ENCODE peak calls at places on chromosomes 4 and X, in four cellular contexts. One of them, this sample, is unnamed.

GRCh38 chr4:673349-674091 is 556 bp downstream of the ATP5ME start:
- DNase-seq in tibial nerve: peak
- DNase-seq in GM06990: no peak
- DNase-seq in astrocyte of the spinal cord: no peak
- DNase-seq in this sample: no peak

GRCh38 chr4:186737427-186737826 is 13.8 kb upstream of the FAT1 start:
- DNase-seq in astrocyte of the spinal cord: no peak
- DNase-seq in GM06990: no peak
- DNase-seq in tibial nerve: no peak
- DNase-seq in this sample: no peak

GRCh38 chr4:38663021-38663800 is 788 bp upstream of the KLF3 start:
- DNase-seq in astrocyte of the spinal cord: peak
- DNase-seq in tibial nerve: peak
- DNase-seq in GM06990: peak
- DNase-seq in this sample: no peak

GRCh38 chr4:43352859-43353258 is 460.3 kb downstream of the GRXCR1 start:
- DNase-seq in tibial nerve: no peak
- DNase-seq in GM06990: no peak
- DNase-seq in astrocyte of the spinal cord: no peak
- DNase-seq in this sample: no peak

GRCh38 chr4:177737387-177737965 is 295.2 kb upstream of the AGA start:
- DNase-seq in astrocyte of the spinal cord: peak
- DNase-seq in GM06990: no peak
- DNase-seq in tibial nerve: no peak
- DNase-seq in this sample: no peak

GRCh38 chr4:139416073-139416673 is 37.7 kb upstream of the RAB33B start:
- DNase-seq in GM06990: no peak
- DNase-seq in tibial nerve: no peak
- DNase-seq in astrocyte of the spinal cord: peak
- DNase-seq in this sample: no peak

GRCh38 chr4:85459736-85460135 is 15.2 kb upstream of the ARHGAP24 start:
- DNase-seq in astrocyte of the spinal cord: no peak
- DNase-seq in tibial nerve: no peak
- DNase-seq in GM06990: no peak
- DNase-seq in this sample: no peak

GRCh38 chr4:88779431-88779830 is 81.8 kb upstream of the NAP1L5 start:
- DNase-seq in GM06990: no peak
- DNase-seq in astrocyte of the spinal cord: peak
- DNase-seq in tibial nerve: no peak
- DNase-seq in this sample: no peak

GRCh38 chr4:174681723-174682300 is 147.2 kb downstream of the GLRA3 start:
- DNase-seq in tibial nerve: no peak
- DNase-seq in GM06990: no peak
- DNase-seq in astrocyte of the spinal cord: peak
- DNase-seq in this sample: no peak

GRCh38 chr4:38230121-38230728 is 270.0 kb downstream of the PTTG2 start:
- DNase-seq in GM06990: no peak
- DNase-seq in tibial nerve: no peak
- DNase-seq in astrocyte of the spinal cord: no peak
- DNase-seq in this sample: no peak

GRCh38 chr4:161931089-161931488 is 232.7 kb downstream of the FSTL5 start:
- DNase-seq in tibial nerve: no peak
- DNase-seq in astrocyte of the spinal cord: no peak
- DNase-seq in GM06990: no peak
- DNase-seq in this sample: no peak

GRCh38 chrX:119729408-119730201 is 28.8 kb upstream of the SOWAHD start:
- DNase-seq in astrocyte of the spinal cord: peak
- DNase-seq in GM06990: no peak
- DNase-seq in tibial nerve: peak
- DNase-seq in this sample: no peak

GRCh38 chr4:102422843-102423242 is 77.6 kb upstream of the SLC39A8 start:
- DNase-seq in astrocyte of the spinal cord: no peak
- DNase-seq in GM06990: no peak
- DNase-seq in tibial nerve: no peak
- DNase-seq in this sample: no peak

GRCh38 chr4:88451205-88451604 is 5.7 kb upstream of the HERC5 start:
- DNase-seq in tibial nerve: no peak
- DNase-seq in GM06990: no peak
- DNase-seq in astrocyte of the spinal cord: no peak
- DNase-seq in this sample: no peak

GRCh38 chr4:26490111-26490979 is at the start of gene CCKAR:
- DNase-seq in tibial nerve: no peak
- DNase-seq in astrocyte of the spinal cord: peak
- DNase-seq in GM06990: no peak
- DNase-seq in this sample: no peak

GRCh38 chrX:10620121-10620699 is at the start of gene MID1:
- DNase-seq in astrocyte of the spinal cord: peak
- DNase-seq in tibial nerve: peak
- DNase-seq in GM06990: peak
- DNase-seq in this sample: peak

GRCh38 chr4:79682801-79683217 is 274.8 kb upstream of the GK2 start:
- DNase-seq in GM06990: no peak
- DNase-seq in astrocyte of the spinal cord: peak
- DNase-seq in tibial nerve: no peak
- DNase-seq in this sample: no peak

GRCh38 chr4:140705625-140706275 is 50.4 kb downstream of the TBC1D9 start:
- DNase-seq in GM06990: no peak
- DNase-seq in astrocyte of the spinal cord: no peak
- DNase-seq in tibial nerve: no peak
- DNase-seq in this sample: no peak

GRCh38 chr4:98688416-98689290 is 30.2 kb upstream of the TSPAN5 start:
- DNase-seq in tibial nerve: no peak
- DNase-seq in GM06990: no peak
- DNase-seq in astrocyte of the spinal cord: peak
- DNase-seq in this sample: no peak

GRCh38 chr4:169774466-169775445 is 17.0 kb upstream of the HPF1 start:
- DNase-seq in GM06990: peak
- DNase-seq in astrocyte of the spinal cord: peak
- DNase-seq in tibial nerve: no peak
- DNase-seq in this sample: no peak

GRCh38 chr4:144338834-144339233 is 198.3 kb upstream of the GYPA start:
- DNase-seq in tibial nerve: no peak
- DNase-seq in astrocyte of the spinal cord: no peak
- DNase-seq in GM06990: no peak
- DNase-seq in this sample: no peak

GRCh38 chrX:95764972-95765451 is 919.6 kb upstream of the DIAPH2 start:
- DNase-seq in astrocyte of the spinal cord: peak
- DNase-seq in tibial nerve: no peak
- DNase-seq in GM06990: no peak
- DNase-seq in this sample: no peak

GRCh38 chr4:149975172-149975571 is 103.1 kb upstream of the DCLK2 start:
- DNase-seq in astrocyte of the spinal cord: no peak
- DNase-seq in tibial nerve: no peak
- DNase-seq in GM06990: no peak
- DNase-seq in this sample: no peak

GRCh38 chrX:11908371-11908770 is 150.3 kb downstream of the MSL3 start:
- DNase-seq in astrocyte of the spinal cord: peak
- DNase-seq in tibial nerve: no peak
- DNase-seq in GM06990: peak
- DNase-seq in this sample: no peak

GRCh38 chr4:23717528-23718248 is 172.2 kb downstream of the PPARGC1A start:
- DNase-seq in astrocyte of the spinal cord: peak
- DNase-seq in tibial nerve: no peak
- DNase-seq in GM06990: no peak
- DNase-seq in this sample: no peak

GRCh38 chrX:54473993-54474859 is 21.8 kb downstream of the FGD1 start:
- DNase-seq in tibial nerve: no peak
- DNase-seq in astrocyte of the spinal cord: no peak
- DNase-seq in GM06990: no peak
- DNase-seq in this sample: no peak

DNA sequence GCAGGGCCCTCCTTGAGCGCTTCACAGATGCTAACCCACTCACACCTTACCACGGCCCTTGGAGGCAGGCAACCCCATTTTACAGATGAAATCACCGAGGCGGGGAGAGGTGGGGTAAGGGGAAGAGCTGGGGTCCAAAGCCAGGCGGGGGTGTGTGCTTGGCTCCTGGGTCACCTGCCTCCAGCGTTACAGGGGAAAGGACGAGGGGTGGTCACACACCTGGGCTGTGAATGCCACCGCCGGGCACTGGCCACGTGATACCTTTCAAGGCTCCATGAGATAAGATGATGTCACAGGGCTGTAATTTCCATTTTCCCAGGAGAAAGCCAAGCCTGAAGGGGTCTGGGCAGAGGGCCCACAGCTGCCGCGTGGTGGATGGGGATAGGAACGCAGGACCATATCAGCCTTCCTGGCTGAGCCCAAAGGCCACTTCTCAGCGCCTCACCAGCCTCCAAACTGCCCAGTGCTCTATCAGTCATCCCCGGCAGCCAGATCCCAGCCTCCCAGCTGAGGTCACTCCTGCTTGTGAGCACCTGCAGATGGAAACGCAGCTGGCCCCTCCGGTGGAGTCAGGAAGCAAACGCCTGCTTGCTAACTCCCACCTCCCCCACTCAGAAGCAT is 62.4 kb upstream of the CRMP1 start:
- DNase-seq in astrocyte of the spinal cord: no peak
- DNase-seq in tibial nerve: no peak
- DNase-seq in GM06990: no peak
- DNase-seq in this sample: no peak
- TF ChIP-seq CTCF in astrocyte of the spinal cord: no peak
- TF ChIP-seq CTCF in tibial nerve: no peak
- TF ChIP-seq CTCF in GM06990: no peak
- TF ChIP-seq CTCF in this sample: no peak

DNA sequence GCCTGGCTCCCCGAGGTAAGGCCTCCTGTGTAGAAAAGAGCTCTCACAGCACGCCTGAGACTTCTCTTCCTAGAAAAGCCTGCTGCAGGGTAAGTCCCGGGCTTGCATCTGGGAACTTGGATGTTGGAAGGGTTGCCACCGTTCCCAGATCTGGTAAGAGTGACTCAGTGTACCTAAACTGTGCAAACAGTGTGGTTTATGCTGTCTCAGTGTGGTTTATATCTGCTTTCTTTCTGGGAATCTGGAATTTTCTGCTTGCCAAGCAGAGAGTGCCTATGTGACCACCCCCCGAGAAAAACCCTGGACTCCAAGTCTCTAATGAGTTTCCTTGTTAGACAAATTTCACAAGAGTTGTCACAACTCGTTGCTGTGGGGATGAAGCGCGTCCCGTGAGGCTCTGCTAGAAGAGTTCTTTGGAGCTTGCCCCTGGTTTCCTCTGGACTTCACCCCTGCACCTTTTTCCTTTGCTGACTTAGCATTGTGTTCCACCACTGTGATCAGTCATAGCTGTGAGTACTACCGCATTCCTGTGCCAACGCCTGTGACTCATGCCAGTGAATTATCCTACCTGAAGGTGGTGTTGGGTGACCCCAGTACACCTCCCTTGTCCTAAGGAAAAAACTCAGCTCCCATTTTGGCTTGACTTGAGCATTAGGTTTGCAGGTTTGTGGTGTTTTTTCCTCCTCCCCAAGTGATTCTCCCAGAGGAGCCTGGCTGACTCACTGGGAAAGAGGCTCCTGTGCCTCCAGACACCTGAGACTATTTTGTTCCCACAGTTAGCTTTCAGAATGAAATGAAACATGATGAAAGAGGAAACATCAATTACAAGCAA is 14.5 kb downstream of the SLC2A9 start:
- DNase-seq in astrocyte of the spinal cord: peak
- DNase-seq in GM06990: peak
- DNase-seq in tibial nerve: no peak
- DNase-seq in this sample: no peak
- TF ChIP-seq CTCF in astrocyte of the spinal cord: no peak
- TF ChIP-seq CTCF in GM06990: no peak
- TF ChIP-seq CTCF in tibial nerve: no peak
- TF ChIP-seq CTCF in this sample: no peak

GRCh38 chrX:13430136-13430827 is 110.4 kb upstream of the ATXN3L start:
- DNase-seq in GM06990: no peak
- DNase-seq in astrocyte of the spinal cord: peak
- DNase-seq in tibial nerve: no peak
- DNase-seq in this sample: no peak

GRCh38 chrX:13427441-13428054 is 107.7 kb upstream of the ATXN3L start:
- DNase-seq in GM06990: no peak
- DNase-seq in tibial nerve: no peak
- DNase-seq in astrocyte of the spinal cord: no peak
- DNase-seq in this sample: no peak

GRCh38 chrX:13432776-13433605 is 113.1 kb upstream of the ATXN3L start:
- DNase-seq in tibial nerve: no peak
- DNase-seq in GM06990: no peak
- DNase-seq in astrocyte of the spinal cord: peak
- DNase-seq in this sample: no peak

GRCh38 chrX:13428055-13428786 is 108.4 kb upstream of the ATXN3L start:
- DNase-seq in GM06990: peak
- DNase-seq in tibial nerve: no peak
- DNase-seq in astrocyte of the spinal cord: peak
- DNase-seq in this sample: no peak

GRCh38 chrX:13432376-13432775 is 112.5 kb upstream of the ATXN3L start:
- DNase-seq in tibial nerve: peak
- DNase-seq in GM06990: no peak
- DNase-seq in astrocyte of the spinal cord: peak
- DNase-seq in this sample: no peak
- TF ChIP-seq CTCF in tibial nerve: no peak
- TF ChIP-seq CTCF in GM06990: no peak
- TF ChIP-seq CTCF in astrocyte of the spinal cord: no peak
- TF ChIP-seq CTCF in this sample: no peak

DNA sequence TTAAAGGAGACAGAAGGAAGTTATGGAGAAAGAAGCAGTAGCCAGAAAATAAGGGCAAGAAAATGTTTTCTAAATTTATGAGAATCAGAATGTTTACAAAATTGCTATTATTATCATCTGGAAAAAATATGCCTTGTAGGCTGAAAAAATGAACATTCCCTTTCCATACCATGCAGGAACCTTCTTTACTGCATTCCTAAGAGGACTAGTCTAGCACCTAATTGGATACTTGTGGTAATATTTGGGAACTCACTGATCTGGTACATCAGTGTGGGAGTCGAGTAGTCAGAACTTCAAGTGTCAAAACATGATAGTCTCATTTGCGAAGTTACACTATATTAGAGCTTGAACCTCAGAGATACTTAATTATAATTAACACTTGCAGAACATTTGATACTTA is 51.9 kb downstream of the TET2 start:
- DNase-seq in tibial nerve: no peak
- DNase-seq in GM06990: no peak
- DNase-seq in astrocyte of the spinal cord: no peak
- DNase-seq in this sample: no peak
- TF ChIP-seq CTCF in tibial nerve: no peak
- TF ChIP-seq CTCF in GM06990: no peak
- TF ChIP-seq CTCF in astrocyte of the spinal cord: no peak
- TF ChIP-seq CTCF in this sample: no peak

GRCh38 chr4:8260656-8261111 is 8.9 kb upstream of the HTRA3 start:
- DNase-seq in astrocyte of the spinal cord: peak
- DNase-seq in GM06990: no peak
- DNase-seq in tibial nerve: no peak
- DNase-seq in this sample: no peak
- TF ChIP-seq CTCF in astrocyte of the spinal cord: no peak
- TF ChIP-seq CTCF in GM06990: no peak
- TF ChIP-seq CTCF in tibial nerve: no peak
- TF ChIP-seq CTCF in this sample: no peak

GRCh38 chr4:6332042-6332668 is 62.5 kb downstream of the WFS1 start:
- DNase-seq in tibial nerve: no peak
- DNase-seq in astrocyte of the spinal cord: no peak
- DNase-seq in GM06990: no peak
- DNase-seq in this sample: no peak

GRCh38 chr4:6335040-6335590 is 65.5 kb downstream of the WFS1 start:
- DNase-seq in astrocyte of the spinal cord: no peak
- DNase-seq in tibial nerve: no peak
- DNase-seq in GM06990: no peak
- DNase-seq in this sample: no peak

GRCh38 chr4:6334203-6334887 is 64.7 kb downstream of the WFS1 start:
- DNase-seq in astrocyte of the spinal cord: no peak
- DNase-seq in tibial nerve: no peak
- DNase-seq in GM06990: no peak
- DNase-seq in this sample: no peak

GRCh38 chr4:6332669-6333050 is 63.0 kb downstream of the WFS1 start:
- DNase-seq in tibial nerve: no peak
- DNase-seq in astrocyte of the spinal cord: no peak
- DNase-seq in GM06990: no peak
- DNase-seq in this sample: no peak

GRCh38 chr4:6333301-6334202 is 63.9 kb downstream of the WFS1 start:
- DNase-seq in astrocyte of the spinal cord: no peak
- DNase-seq in tibial nerve: no peak
- DNase-seq in GM06990: no peak
- DNase-seq in this sample: no peak
- TF ChIP-seq CTCF in astrocyte of the spinal cord: peak
- TF ChIP-seq CTCF in tibial nerve: no peak
- TF ChIP-seq CTCF in GM06990: peak
- TF ChIP-seq CTCF in this sample: no peak